ENCODE peak calls at places on chromosomes 13 and 19, in six cellular contexts. Q, A, L, U, C and H are unnamed samples.

GRCh38 chr19:30857388-30857787 is 485.2 kb downstream of the ZNF536 start:
- DNase-seq in L (no peak), U (no peak), Q (no peak), C (no peak), A (no peak), H (no peak)

GRCh38 chr13:67390462-67391093 is 160.4 kb upstream of the PCDH9 start:
- DNase-seq in L (no peak), C (no peak), U (no peak), A (no peak), Q (no peak), H (no peak)

GRCh38 chr13:112984954-112985802 is 16.2 kb downstream of the MCF2L start:
- DNase-seq in U (no peak), Q (no peak), C (no peak), A (no peak), L (no peak), H (no peak)

GRCh38 chr13:108827637-108828036 is 198.2 kb downstream of the MYO16 start:
- DNase-seq in C (no peak), U (no peak), Q (no peak), A (no peak), L (no peak), H (no peak)

GRCh38 chr19:8618751-8619150 is 8.2 kb upstream of the ADAMTS10 start:
- DNase-seq in L (no peak), Q (no peak), A (no peak), C (no peak), U (no peak), H (no peak)

GRCh38 chr13:106424805-106425204 is 110.7 kb downstream of the EFNB2 start:
- DNase-seq in A (no peak), Q (no peak), L (no peak), U (no peak), C (no peak), H (no peak)

GRCh38 chr19:38361633-38362075 is 12.7 kb upstream of the PSMD8 start:
- DNase-seq in Q (no peak), C (peak), A (no peak), L (peak), U (peak), H (peak)

GRCh38 chr13:29596064-29596418 is 553 bp upstream of the SLC7A1 start:
- DNase-seq in A (no peak), L (no peak), U (no peak), C (no peak), Q (no peak), H (no peak)

GRCh38 chr13:109593230-109593629 is 193.2 kb downstream of the IRS2 start:
- DNase-seq in Q (no peak), C (no peak), U (no peak), L (no peak), A (no peak), H (no peak)

GRCh38 chr13:112637017-112637801 is 49.3 kb upstream of the TUBGCP3 start:
- DNase-seq in C (no peak), Q (no peak), U (no peak), A (no peak), L (no peak), H (no peak)